ENCODE peak calls at places on chromosomes 5 and 9, in seven cellular contexts. E is cardiac muscle cell, B is ACHN, W is kidney glomerular epithelial cell, P is RCC 7860, Q is NCI-H1092, R is Calu3. F is an unnamed sample.

GRCh38 chr9:278651-279050 is 64.0 kb downstream of the DOCK8 start:
- DNase-seq in E (no peak), B (no peak), P (no peak), Q (no peak), W (no peak), R (no peak), F (no peak)

GRCh38 chr5:170747851-170748250 is 35.7 kb upstream of the GABRP start:
- DNase-seq in Q (no peak), P (no peak), R (peak; percentile 80), E (peak; percentile 64), B (peak; percentile 25), W (no peak), F (no peak)

GRCh38 chr5:17990168-17990567 is 355.9 kb downstream of the TAF11L14 start:
- DNase-seq in B (no peak), Q (peak; percentile 74), R (no peak), E (no peak), W (no peak), P (no peak), F (peak; percentile 82)

GRCh38 chr9:133967024-133967741 is 24.9 kb downstream of the VAV2 start:
- DNase-seq in P (peak; percentile 43), E (no peak), B (no peak), Q (no peak), R (no peak), W (no peak), F (no peak)

GRCh38 chr9:72315510-72316287 is 49.3 kb downstream of the ZFAND5 start:
- DNase-seq in Q (peak; percentile 53), W (peak; percentile 84), B (peak; percentile 88), R (peak; percentile 58), E (no peak), P (peak; percentile 86), F (no peak)

GRCh38 chr5:28766565-28767158 is 1728.3 kb upstream of the CDH9 start:
- DNase-seq in R (peak; percentile 33), Q (peak; percentile 57), W (peak; percentile 60), E (peak; percentile 67), P (peak; percentile 56), B (peak; percentile 66), F (peak; percentile 42)

GRCh38 chr9:114652776-114653555 is 4.6 kb downstream of the TEX53 start:
- DNase-seq in Q (no peak), R (no peak), P (no peak), B (no peak), E (no peak), W (no peak), F (no peak)

GRCh38 chr5:17056056-17056690 is 120.1 kb upstream of the MYO10 start:
- DNase-seq in W (peak; percentile 11), Q (no peak), E (no peak), P (peak; percentile 74), R (no peak), B (peak; percentile 22), F (no peak)

GRCh38 chr5:8600843-8601242 is 731.9 kb downstream of the MTRR start:
- DNase-seq in W (no peak), Q (no peak), R (no peak), P (no peak), B (no peak), E (no peak), F (no peak)

GRCh38 chr9:33416996-33417395 is 14.6 kb upstream of the AQP7 start:
- DNase-seq in R (no peak), W (no peak), E (no peak), P (no peak), Q (no peak), B (no peak), F (no peak)

GRCh38 chr9:111759762-111760639 is 34.7 kb downstream of the SHOC1 start:
- DNase-seq in W (peak; percentile 89), R (peak; percentile 60), Q (peak; percentile 49), B (peak; percentile 80), E (peak; percentile 62), P (peak; percentile 89), F (peak; percentile 60)

GRCh38 chr5:137414112-137414511 is 85.0 kb downstream of the SPOCK1 start:
- DNase-seq in E (peak; percentile 77), Q (no peak), W (no peak), R (no peak), P (no peak), B (no peak), F (no peak)

GRCh38 chr5:90169078-90169477 is 240.5 kb downstream of the CETN3 start:
- DNase-seq in E (no peak), Q (no peak), R (peak; percentile 16), P (no peak), W (no peak), B (no peak), F (no peak)

GRCh38 chr5:40578501-40579451 is 100.9 kb upstream of the PTGER4 start:
- DNase-seq in P (no peak), E (no peak), W (no peak), B (no peak), Q (no peak), R (no peak), F (no peak)

F was measured in NCI-H1417 treated with DMSO at 0.1 percent for 48 hours.